ENCODE peak calls at places on chromosomes 1 and 21, in four cellular contexts. M is IMR-90, T is K562, S is HepG2. L is an unnamed sample. For H3K4me1, the result is how much of the 10 kb centered on the place peaks cover.

GRCh38 chr1:234260578-234260977 is 112.7 kb upstream of the COA6 start:
- DNase-seq in T (no peak), S (no peak), M (no peak), L (no peak)

GRCh38 chr1:6923955-6924890 is 139.0 kb downstream of the CAMTA1 start:
- DNase-seq in M (no peak), S (no peak), T (no peak), L (no peak)

GRCh38 chr1:212819704-212820103 is 27.7 kb downstream of the SPATA45 start:
- DNase-seq in M (peak), S (no peak), T (no peak), L (no peak)

GRCh38 chr1:201562257-201562656 is 23.3 kb downstream of the NAV1 start:
- DNase-seq in T (no peak), M (peak), S (no peak), L (peak)

GRCh38 chr1:99737016-99737415 is 29.4 kb downstream of the FRRS1 start:
- DNase-seq in S (peak), T (peak), M (peak), L (peak)

GRCh38 chr21:25421327-25422028 is 185.8 kb downstream of the MRPL39 start:
- DNase-seq in T (no peak), M (peak), S (no peak), L (peak)

GRCh38 chr21:31173881-31174555 is 135.7 kb upstream of the KRTAP19-8 start:
- DNase-seq in T (no peak), M (no peak), S (no peak), L (no peak)

GRCh38 chr21:43307677-43308070 is 119.3 kb downstream of the SIK1 start:
- DNase-seq in S (no peak), T (no peak), M (no peak), L (no peak)

GRCh38 chr1:43885311-43885801 is 48.2 kb upstream of the ARTN start:
- DNase-seq in M (no peak), S (no peak), T (no peak), L (no peak)

GRCh38 chr1:200916152-200916551 is 21.5 kb downstream of the INAVA start:
- DNase-seq in T (peak), M (no peak), S (no peak), L (no peak)

GRCh38 chr1:156664949-156665411 is 12.2 kb downstream of the NES start:
- DNase-seq in S (peak), T (peak), M (no peak), L (no peak)

GRCh38 chr1:113388621-113389355 is 1.5 kb upstream of the MAGI3 start:
- DNase-seq in T (peak), S (peak), M (no peak), L (peak)

GRCh38 chr1:215113776-215114153 is 31.2 kb downstream of the KCNK2 start:
- DNase-seq in T (no peak), S (no peak), M (no peak), L (no peak)

GRCh38 chr1:215111916-215112315 is 29.4 kb downstream of the KCNK2 start:
- DNase-seq in M (no peak), S (no peak), T (no peak), L (no peak)

GRCh38 chr1:215119071-215119470 is 36.5 kb downstream of the KCNK2 start:
- DNase-seq in M (no peak), T (no peak), S (no peak), L (no peak)

GRCh38 chr1:215118081-215118480 is 35.5 kb downstream of the KCNK2 start:
- DNase-seq in S (no peak), T (no peak), M (no peak), L (no peak)

GRCh38 chr1:215114154-215114933 is 31.8 kb downstream of the KCNK2 start:
- DNase-seq in M (peak), T (no peak), S (no peak), L (peak)
- H3K4me1 ChIP-seq in M (under half), T (under half), S (under half), L (under half)

GRCh38 chr21:44886113-44887075 is 12.9 kb upstream of the PTTG1IP start:
- DNase-seq in T (no peak), S (no peak), M (no peak), L (no peak)

GRCh38 chr21:44887126-44887806 is 13.8 kb upstream of the PTTG1IP start:
- DNase-seq in M (no peak), T (no peak), S (no peak), L (no peak)

GRCh38 chr21:44883250-44883649 is 9.8 kb upstream of the PTTG1IP start:
- DNase-seq in T (no peak), S (no peak), M (no peak), L (no peak)

GRCh38 chr21:44884059-44884458 is 10.6 kb upstream of the PTTG1IP start:
- DNase-seq in T (no peak), S (no peak), M (no peak), L (no peak)

GRCh38 chr21:44885615-44886014 is 12.1 kb upstream of the PTTG1IP start:
- DNase-seq in T (no peak), S (no peak), M (no peak), L (no peak)
- TF ChIP-seq MAZ in T (no peak), S (no peak), M (no peak), L (no peak)

GRCh38 chr1:41673355-41673754 is 188.9 kb upstream of the EDN2 start:
- DNase-seq in T (no peak), S (no peak), M (peak), L (no peak)
- H3K4me1 ChIP-seq in T (under half), S (under half), M (under half), L (under half)

GRCh38 chr1:94298861-94299260 is 61.5 kb upstream of the ARHGAP29 start:
- DNase-seq in M (no peak), T (no peak), S (peak), L (no peak)
- TF ChIP-seq MAZ in M (no peak), T (no peak), S (no peak), L (no peak)

DNA sequence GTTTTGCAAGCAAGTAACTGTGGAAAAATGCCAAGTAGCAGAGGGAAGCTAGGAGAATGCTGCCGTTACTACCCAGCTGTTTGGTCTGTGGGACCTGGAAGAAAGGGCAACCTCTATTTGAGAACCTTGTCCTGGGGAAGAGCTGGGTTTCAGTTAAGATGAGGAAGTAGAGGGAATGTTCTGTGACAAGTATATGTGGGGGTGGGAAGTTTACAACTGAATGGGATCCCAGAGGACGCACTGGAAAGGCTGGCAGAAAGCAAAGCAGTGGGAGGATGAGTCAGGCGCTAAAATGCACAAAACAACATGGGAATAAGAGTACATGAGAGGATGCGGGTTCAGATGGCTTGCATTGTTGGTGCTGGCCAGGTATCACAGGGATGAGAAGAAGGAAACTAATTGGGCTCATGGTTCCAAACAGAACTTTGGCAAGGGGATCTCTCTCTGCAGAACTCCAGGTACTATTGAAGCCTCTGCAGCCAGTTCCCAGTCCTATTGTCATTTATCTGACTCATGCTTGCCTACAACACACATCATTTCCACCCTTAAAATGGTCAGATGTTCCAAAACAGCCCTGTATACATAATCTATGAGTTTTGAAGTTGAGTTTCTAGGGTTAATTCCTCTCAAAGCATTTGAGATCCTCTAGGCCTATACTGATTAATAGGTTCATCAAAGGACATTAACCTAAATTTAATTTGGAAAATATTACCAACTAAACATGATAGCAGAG is 88.5 kb upstream of the VAV3 start:
- DNase-seq in T (no peak), M (peak), S (no peak), L (no peak)
- H3K4me1 ChIP-seq in T (under half), M (under half), S (under half), L (under half)

DNA sequence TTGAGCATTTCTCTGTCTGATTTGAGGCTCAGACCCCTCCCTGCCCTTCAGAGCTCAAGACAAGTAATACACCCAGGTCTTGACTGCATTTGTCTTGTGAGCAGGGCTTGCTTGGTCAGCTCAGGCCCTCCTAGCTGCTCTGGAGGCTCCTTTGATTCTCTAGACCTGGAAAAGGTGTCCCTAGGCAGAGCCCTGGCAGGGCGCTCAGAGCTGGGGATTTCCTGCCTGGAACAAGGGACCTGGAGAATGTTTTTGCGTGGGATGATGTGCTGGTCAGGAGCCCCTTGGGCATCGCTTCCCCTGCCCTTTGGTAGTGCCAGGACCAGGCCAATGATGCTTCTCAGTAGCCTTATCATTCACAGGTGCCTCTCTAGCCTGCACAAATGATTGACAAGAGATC is 4.9 kb upstream of the CCDC28B start:
- DNase-seq in M (no peak), S (no peak), T (no peak), L (no peak)
- TF ChIP-seq MAZ in M (no peak), S (no peak), T (no peak), L (no peak)

GRCh38 chr1:226736908-226737818 is 1.9 kb downstream of the ITPKB start:
- DNase-seq in S (no peak), T (no peak), M (peak), L (no peak)
- H3K4me1 ChIP-seq in S (under half), T (under half), M (under half), L (under half)

GRCh38 chr1:3453891-3454810 is at the start of gene ARHGEF16:
- DNase-seq in S (peak), T (peak), M (peak), L (peak)
- TF ChIP-seq MAZ in S (peak), T (peak), M (peak), L (no peak)

GRCh38 chr1:36166136-36166535 is 10.2 kb downstream of the MAP7D1 start:
- DNase-seq in S (no peak), M (no peak), T (no peak), L (no peak)
- H3K4me1 ChIP-seq in S (under half), M (under half), T (under half), L (under half)